ENCODE peak calls at places on chromosome 7, in eight cellular contexts. E is ovary, R is tibial artery, B is uterus, V is heart right ventricle, Z is cardiac muscle cell, I is right lobe of liver, W is Peyer's patch. H is an unnamed sample.

GRCh38 chr7:774161-775109 is 47.4 kb upstream of the PRKAR1B start:
- DNase-seq in V (peak; percentile 66), W (peak; percentile 76), I (no peak), E (peak; percentile 56), R (no peak), B (peak; percentile 66), Z (peak; percentile 69), H (no peak)

GRCh38 chr7:47423196-47423595 is 158.7 kb downstream of the TNS3 start:
- DNase-seq in Z (no peak), E (no peak), I (no peak), R (peak; percentile 33), W (peak; percentile 13), V (no peak), B (no peak), H (no peak)

GRCh38 chr7:27125986-27126394 is 4.6 kb downstream of the HOXA4 start:
- DNase-seq in Z (no peak), V (no peak), B (no peak), I (no peak), E (no peak), R (no peak), W (no peak), H (no peak)

GRCh38 chr7:98996162-98996552 is 117.8 kb downstream of the TRRAP start:
- DNase-seq in E (no peak), R (no peak), Z (no peak), W (no peak), V (no peak), B (no peak), I (no peak), H (peak; percentile 5)

GRCh38 chr7:98294798-98295382 is 13.4 kb downstream of the BRI3 start:
- DNase-seq in B (no peak), I (no peak), R (no peak), E (no peak), V (peak; percentile 48), Z (peak; percentile 82), W (peak; percentile 77), H (no peak)

GRCh38 chr7:149454750-149455149 is 6.1 kb downstream of the ZNF777 start:
- DNase-seq in V (no peak), Z (no peak), I (no peak), W (no peak), R (no peak), B (no peak), E (no peak), H (no peak)

GRCh38 chr7:28102778-28103177 is 77.8 kb downstream of the JAZF1 start:
- DNase-seq in B (peak; percentile 55), W (no peak), E (peak; percentile 76), Z (peak; percentile 47), V (no peak), I (no peak), R (no peak), H (no peak)

GRCh38 chr7:11758627-11759111 is 73.3 kb downstream of the THSD7A start:
- DNase-seq in Z (no peak), I (no peak), B (no peak), R (no peak), V (no peak), W (no peak), E (no peak), H (no peak)

GRCh38 chr7:79176859-79177477 is 276.5 kb downstream of the MAGI2 start:
- DNase-seq in B (no peak), I (no peak), W (no peak), V (no peak), E (peak; percentile 16), R (no peak), Z (peak; percentile 55), H (no peak)

GRCh38 chr7:12257582-12257981 is 46.5 kb downstream of the TMEM106B start:
- DNase-seq in W (no peak), I (no peak), V (no peak), R (no peak), E (no peak), Z (no peak), B (no peak), H (no peak)

GRCh38 chr7:43879477-43879876 is 10.2 kb upstream of the MRPS24 start:
- DNase-seq in R (no peak), W (no peak), Z (no peak), V (no peak), B (no peak), I (no peak), E (no peak), H (no peak)

GRCh38 chr7:158384746-158385145 is 202.9 kb downstream of the PTPRN2 start:
- DNase-seq in I (no peak), E (no peak), Z (no peak), B (no peak), V (no peak), W (no peak), R (no peak), H (no peak)

GRCh38 chr7:76342222-76342621 is 16.6 kb downstream of the YWHAG start:
- DNase-seq in V (no peak), B (no peak), E (no peak), W (no peak), R (no peak), I (no peak), Z (peak; percentile 47), H (no peak)
- H3K4me1 ChIP-seq in V (peaks cover 77% of the 10 kb centered on the region), B (no peaks in the 10 kb centered on the region), E (peaks cover 13% of the 10 kb centered on the region), W (peaks cover 6% of the 10 kb centered on the region), R (peaks cover 16% of the 10 kb centered on the region), I (peaks cover 22% of the 10 kb centered on the region), Z (peaks cover 23% of the 10 kb centered on the region), H (peaks cover 16% of the 10 kb centered on the region)

GRCh38 chr7:97013555-97013954 is 8.2 kb downstream of the DLX6 start:
- DNase-seq in I (no peak), E (no peak), Z (no peak), W (no peak), V (no peak), R (no peak), B (no peak), H (no peak)

GRCh38 chr7:97014145-97014544 is 8.8 kb downstream of the DLX6 start:
- DNase-seq in E (no peak), I (no peak), B (no peak), W (no peak), R (no peak), V (no peak), Z (no peak), H (no peak)

GRCh38 chr7:97016392-97017196 is 8.0 kb downstream of the DLX5 start:
- DNase-seq in I (no peak), W (no peak), R (no peak), E (no peak), B (no peak), Z (no peak), V (no peak), H (no peak)

GRCh38 chr7:97015787-97016391 is 8.7 kb downstream of the DLX5 start:
- DNase-seq in W (no peak), I (no peak), Z (no peak), B (no peak), E (no peak), V (no peak), R (no peak), H (no peak)

GRCh38 chr7:97015279-97015678 is 9.4 kb downstream of the DLX5 start:
- DNase-seq in W (no peak), I (no peak), E (no peak), Z (no peak), R (no peak), V (no peak), B (no peak), H (no peak)
- H3K27ac ChIP-seq in W (no peak overlapping the region), I (no peak overlapping the region), E (no peak overlapping the region), Z (no peak overlapping the region), R (no peak overlapping the region), V (no peak overlapping the region), B (no peak overlapping the region), H (no peak overlapping the region)

GRCh38 chr7:116785851-116786250 is 76.5 kb upstream of the CAPZA2 start:
- DNase-seq in W (no peak), R (no peak), Z (no peak), V (no peak), E (no peak), I (no peak), B (no peak), H (no peak)

GRCh38 chr7:116788542-116789197 is 73.7 kb upstream of the CAPZA2 start:
- DNase-seq in E (no peak), V (no peak), Z (no peak), B (no peak), I (no peak), R (no peak), W (no peak), H (no peak)

GRCh38 chr7:116784647-116785046 is 77.7 kb upstream of the CAPZA2 start:
- DNase-seq in V (no peak), R (no peak), Z (no peak), E (no peak), B (no peak), W (no peak), I (no peak), H (no peak)

GRCh38 chr7:116787881-116788280 is 74.5 kb upstream of the CAPZA2 start:
- DNase-seq in E (no peak), V (no peak), Z (no peak), I (no peak), B (no peak), W (no peak), R (no peak), H (no peak)

DNA sequence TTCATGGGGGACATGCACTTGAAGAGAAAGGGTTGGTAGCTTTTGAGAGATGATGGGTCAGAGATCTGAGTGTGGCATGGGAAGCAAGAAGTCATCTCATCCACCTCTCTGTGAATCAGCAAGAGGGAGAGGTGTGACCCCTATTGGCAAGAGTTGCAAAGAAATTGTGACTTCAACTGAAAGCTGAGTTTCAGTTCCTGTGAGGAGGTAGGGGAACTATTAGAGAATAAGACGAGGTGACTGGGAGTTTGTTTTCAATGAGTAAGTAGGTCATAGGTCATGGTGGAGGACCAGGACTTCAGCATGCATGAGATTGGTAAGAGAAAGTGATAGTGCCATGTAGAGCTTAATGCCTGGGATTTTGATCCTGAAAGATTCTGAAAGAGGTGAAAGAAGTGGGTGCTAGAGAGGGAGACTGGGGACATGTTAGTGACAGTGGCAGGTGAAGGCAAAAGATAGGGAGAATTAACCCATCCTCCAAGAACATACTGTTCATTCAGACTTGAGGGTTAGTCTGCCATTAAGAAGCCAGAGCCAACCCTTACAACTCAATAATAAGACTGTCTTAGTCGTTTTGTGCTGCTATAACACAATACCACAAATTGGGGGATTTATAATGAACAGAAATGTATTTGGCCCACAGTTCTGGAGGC is 75.5 kb upstream of the CAPZA2 start:
- DNase-seq in E (no peak), V (no peak), B (no peak), R (no peak), Z (peak; percentile 13), I (no peak), W (no peak), H (no peak)
- TF ChIP-seq CTCF in E (no peak), V (peak; percentile 48), B (no peak), R (peak; percentile 7), Z (peak; percentile 37), I (peak; percentile 25), W (peak; percentile 45), H (no peak)

DNA sequence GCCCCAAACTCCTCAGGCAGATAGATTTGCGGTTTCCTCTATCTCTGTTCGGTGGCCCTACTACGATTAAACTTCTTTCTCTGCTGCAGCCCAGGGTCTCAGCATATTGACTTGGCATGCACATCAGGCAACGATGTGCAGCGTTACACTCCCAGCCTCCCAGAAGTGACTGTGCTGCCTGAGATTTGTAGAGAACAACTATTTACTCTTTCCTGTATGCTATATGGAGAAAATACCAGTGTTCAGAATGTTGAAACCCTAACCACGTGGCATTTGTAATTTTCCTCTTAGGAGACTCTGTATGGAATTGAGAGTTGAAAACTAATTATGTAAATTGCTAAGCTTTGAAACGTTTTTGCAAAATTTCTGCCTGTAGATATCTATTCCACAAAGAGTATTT is 50.9 kb downstream of the GNAI1 start:
- DNase-seq in E (no peak), V (no peak), W (no peak), Z (no peak), B (no peak), R (no peak), I (no peak), H (no peak)
- H3K4me1 ChIP-seq in E (peaks cover 6% of the 10 kb centered on the region), V (peaks cover 3% of the 10 kb centered on the region), W (no peaks in the 10 kb centered on the region), Z (no peaks in the 10 kb centered on the region), B (no peaks in the 10 kb centered on the region), R (peaks cover 13% of the 10 kb centered on the region), I (peaks cover 9% of the 10 kb centered on the region), H (peaks cover 29% of the 10 kb centered on the region)